ENCODE peak calls at places on chromosomes 4 and X, in seven cellular contexts. M is DMS79, Q is psoas muscle, Y is pons, L is iris pigment epithelial cell, J is hippocampal formation, T is NCI-H1092 treated with DMSO at 0.1 percent for 48 hours. N is an unnamed sample.

GRCh38 chr4:70841951-70842350 is 2.3 kb upstream of the GRSF1 start:
- DNase-seq in M (no peak), Q (no peak), Y (no peak), L (no peak), J (no peak), T (no peak), N (no peak)

GRCh38 chrX:135707880-135708279 is 5.6 kb upstream of the CT45A1 start:
- DNase-seq in M (no peak), Q (no peak), Y (peak), L (no peak), J (no peak), T (no peak), N (no peak)

GRCh38 chr4:98151145-98151929 is 8.1 kb upstream of the STPG2 start:
- DNase-seq in M (no peak), Q (no peak), Y (no peak), L (no peak), J (no peak), T (no peak), N (no peak)

GRCh38 chrX:16788477-16788876 is 2.2 kb downstream of the TXLNG start:
- DNase-seq in M (no peak), Q (peak), Y (no peak), L (peak), J (no peak), T (no peak), N (no peak)

GRCh38 chr4:4225915-4226605 is 669 bp downstream of the OTOP1 start:
- DNase-seq in M (no peak), Q (no peak), Y (no peak), L (peak), J (no peak), T (no peak), N (no peak)

GRCh38 chrX:153063315-153063714 is 7.0 kb downstream of the PNMA3 start:
- DNase-seq in M (no peak), Q (no peak), Y (no peak), L (peak), J (no peak), T (no peak), N (no peak)

GRCh38 chrX:3820170-3820569 is 106.7 kb upstream of the PRKX start:
- DNase-seq in M (no peak), Q (no peak), Y (no peak), L (peak), J (no peak), T (no peak), N (no peak)

GRCh38 chr4:89558147-89558546 is 250.5 kb upstream of the GPRIN3 start:
- DNase-seq in M (no peak), Q (no peak), Y (peak), L (peak), J (no peak), T (no peak), N (no peak)

GRCh38 chr4:118821590-118822293 is 14.2 kb downstream of the SEC24D start:
- DNase-seq in M (no peak), Q (no peak), Y (no peak), L (no peak), J (no peak), T (no peak), N (no peak)

GRCh38 chr4:76989391-76990061 is 40.0 kb downstream of the SEPTIN11 start:
- DNase-seq in M (no peak), Q (no peak), Y (no peak), L (no peak), J (no peak), T (no peak), N (no peak)

GRCh38 chrX:125150231-125150630 is 169.4 kb upstream of the TEX13C start:
- DNase-seq in M (no peak), Q (no peak), Y (no peak), L (peak), J (no peak), T (no peak), N (no peak)

GRCh38 chr4:61889117-61889516 is 689.0 kb downstream of the ADGRL3 start:
- DNase-seq in M (no peak), Q (no peak), Y (no peak), L (no peak), J (no peak), T (no peak), N (no peak)

GRCh38 chrX:31319586-31319985 is 247.7 kb upstream of the FTHL17 start:
- DNase-seq in M (no peak), Q (no peak), Y (no peak), L (no peak), J (no peak), T (no peak), N (no peak)

GRCh38 chr4:71147261-71147660 is 153.8 kb downstream of the DCK start:
- DNase-seq in M (no peak), Q (no peak), Y (no peak), L (no peak), J (no peak), T (no peak), N (no peak)

GRCh38 chrX:109350621-109351020 is 131.3 kb downstream of the GUCY2F start:
- DNase-seq in M (no peak), Q (no peak), Y (no peak), L (no peak), J (no peak), T (no peak), N (peak)

GRCh38 chr4:122012735-122013134 is 60.9 kb upstream of the TRPC3 start:
- DNase-seq in M (no peak), Q (no peak), Y (no peak), L (peak), J (no peak), T (no peak), N (no peak)

GRCh38 chr4:24160358-24160757 is 270.5 kb upstream of the PPARGC1A start:
- DNase-seq in M (no peak), Q (no peak), Y (no peak), L (no peak), J (no peak), T (no peak), N (no peak)

GRCh38 chrX:40130207-40130606 is 32.4 kb upstream of the BCOR start:
- DNase-seq in M (no peak), Q (no peak), Y (no peak), L (peak), J (no peak), T (no peak), N (no peak)

GRCh38 chr4:54568184-54568583 is 89.6 kb upstream of the KIT start:
- DNase-seq in M (no peak), Q (no peak), Y (no peak), L (peak), J (no peak), T (no peak), N (no peak)

GRCh38 chr4:183659919-183660318 is 826 bp downstream of the TRAPPC11 start:
- DNase-seq in M (no peak), Q (no peak), Y (peak), L (peak), J (no peak), T (peak), N (no peak)

GRCh38 chr4:45280121-45280520 is 553.8 kb upstream of the GNPDA2 start:
- DNase-seq in M (no peak), Q (no peak), Y (peak), L (no peak), J (no peak), T (no peak), N (no peak)

GRCh38 chrX:67700607-67701006 is 156.8 kb downstream of the AR start:
- DNase-seq in M (no peak), Q (no peak), Y (no peak), L (no peak), J (no peak), T (no peak), N (no peak)

GRCh38 chr4:169571435-169571834 is 40.9 kb downstream of the NEK1 start:
- DNase-seq in M (no peak), Q (no peak), Y (no peak), L (no peak), J (no peak), T (no peak), N (no peak)

GRCh38 chr4:829761-830655 is 4.1 kb upstream of the CPLX1 start:
- DNase-seq in M (no peak), Q (peak), Y (no peak), L (no peak), J (no peak), T (no peak), N (no peak)

GRCh38 chr4:97912151-97912550 is 231.1 kb downstream of the STPG2 start:
- DNase-seq in M (no peak), Q (no peak), Y (no peak), L (no peak), J (no peak), T (no peak), N (no peak)

GRCh38 chr4:109657854-109658253 is 45.4 kb downstream of the CASP6 start:
- DNase-seq in M (no peak), Q (no peak), Y (no peak), L (no peak), J (no peak), T (no peak), N (no peak)

GRCh38 chr4:31189938-31190337 is 469.8 kb downstream of the PCDH7 start:
- DNase-seq in M (no peak), Q (no peak), Y (no peak), L (no peak), J (no peak), T (no peak), N (no peak)

GRCh38 chr4:113684534-113685091 is 76.9 kb downstream of the CAMK2D start:
- DNase-seq in M (no peak), Q (peak), Y (peak), L (peak), J (peak), T (no peak), N (peak)

GRCh38 chr4:166075599-166075998 is 202.6 kb downstream of the TLL1 start:
- DNase-seq in M (no peak), Q (no peak), Y (no peak), L (no peak), J (no peak), T (no peak), N (no peak)

GRCh38 chrX:31293409-31293808 is 221.6 kb upstream of the FTHL17 start:
- DNase-seq in M (no peak), Q (no peak), Y (no peak), L (no peak), J (no peak), T (no peak), N (no peak)

GRCh38 chr4:184782731-184783472 is 42.9 kb downstream of the ACSL1 start:
- DNase-seq in M (no peak), Q (no peak), Y (no peak), L (no peak), J (no peak), T (no peak), N (no peak)

GRCh38 chr4:83855044-83855443 is 319.1 kb downstream of the GPAT3 start:
- DNase-seq in M (no peak), Q (no peak), Y (no peak), L (peak), J (no peak), T (no peak), N (no peak)

GRCh38 chr4:144461906-144462305 is 184.1 kb upstream of the HHIP start:
- DNase-seq in M (no peak), Q (no peak), Y (no peak), L (no peak), J (no peak), T (no peak), N (no peak)